ENCODE peak calls at places on chromosome 4, in seven cellular contexts. W, L, C, O, F, N and R are unnamed samples.

GRCh38 chr4:85603437-85604336 is 128.7 kb downstream of the ARHGAP24 start:
- DNase-seq in W (no peak), L (no peak), C (no peak), O (no peak), F (peak), N (no peak), R (no peak)

GRCh38 chr4:102541708-102542107 is 40.5 kb downstream of the NFKB1 start:
- DNase-seq in W (no peak), L (no peak), C (no peak), O (no peak), F (no peak), N (no peak), R (peak)

GRCh38 chr4:145546556-145546955 is 64.9 kb downstream of the SMAD1 start:
- DNase-seq in W (no peak), L (no peak), C (no peak), O (peak), F (no peak), N (no peak), R (no peak)

GRCh38 chr4:169899295-169899694 is 126.9 kb downstream of the MFAP3L start:
- DNase-seq in W (no peak), L (no peak), C (no peak), O (peak), F (no peak), N (no peak), R (no peak)

GRCh38 chr4:124936427-124936826 is 223.9 kb upstream of the ANKRD50 start:
- DNase-seq in W (no peak), L (no peak), C (no peak), O (no peak), F (no peak), N (no peak), R (no peak)

GRCh38 chr4:44016582-44017421 is 431.8 kb downstream of the KCTD8 start:
- DNase-seq in W (no peak), L (no peak), C (no peak), O (no peak), F (no peak), N (peak), R (no peak)

GRCh38 chr4:186920486-186920885 is 196.8 kb upstream of the FAT1 start:
- DNase-seq in W (no peak), L (no peak), C (no peak), O (peak), F (no peak), N (no peak), R (no peak)

GRCh38 chr4:86319390-86319789 is 40.5 kb downstream of the MAPK10 start:
- DNase-seq in W (no peak), L (no peak), C (no peak), O (peak), F (no peak), N (no peak), R (no peak)

GRCh38 chr4:83846193-83846830 is 310.4 kb downstream of the GPAT3 start:
- DNase-seq in W (no peak), L (no peak), C (no peak), O (no peak), F (no peak), N (no peak), R (no peak)
- TF ChIP-seq CTCF in W (no peak), L (no peak), C (no peak), O (no peak), F (no peak), N (no peak), R (no peak)

GRCh38 chr4:107824367-107825071 is at the start of gene SGMS2:
- DNase-seq in W (peak), L (peak), C (peak), O (peak), F (peak), N (peak), R (peak)
- TF ChIP-seq CTCF in W (no peak), L (no peak), C (no peak), O (no peak), F (no peak), N (no peak), R (no peak)

GRCh38 chr4:153127773-153128494 is 76.3 kb upstream of the TRIM2 start:
- DNase-seq in W (peak), L (peak), C (peak), O (peak), F (no peak), N (peak), R (peak)
- TF ChIP-seq CTCF in W (peak), L (peak), C (peak), O (peak), F (peak), N (peak), R (peak)

GRCh38 chr4:8910100-8910821 is 38.6 kb upstream of the HMX1 start:
- DNase-seq in W (no peak), L (no peak), C (no peak), O (no peak), F (no peak), N (peak), R (no peak)

GRCh38 chr4:8910822-8911310 is 39.2 kb upstream of the HMX1 start:
- DNase-seq in W (no peak), L (no peak), C (no peak), O (no peak), F (no peak), N (no peak), R (no peak)

GRCh38 chr4:8908206-8908893 is 36.7 kb upstream of the HMX1 start:
- DNase-seq in W (no peak), L (no peak), C (no peak), O (no peak), F (no peak), N (peak), R (no peak)

GRCh38 chr4:8907596-8908205 is 36.1 kb upstream of the HMX1 start:
- DNase-seq in W (no peak), L (no peak), C (no peak), O (no peak), F (no peak), N (peak), R (no peak)

DNA sequence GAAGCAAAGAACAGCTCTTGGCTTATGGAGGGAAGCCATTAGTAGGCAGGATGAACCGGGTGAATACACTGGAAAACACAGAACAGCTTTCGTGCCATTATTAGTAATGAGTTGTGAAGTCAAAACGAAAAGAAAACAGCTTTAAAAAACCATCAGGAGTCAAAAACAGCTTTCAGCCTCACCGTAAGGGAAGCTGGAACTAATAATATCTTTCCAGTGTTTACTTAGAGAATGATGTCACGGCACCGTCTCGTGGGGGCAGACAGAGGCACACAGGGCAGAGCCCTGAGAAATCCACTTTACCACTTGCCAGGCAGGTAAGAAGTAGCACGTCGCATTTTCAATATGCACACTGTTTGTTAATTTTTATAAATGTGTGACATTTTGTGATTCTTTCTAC is 37.9 kb upstream of the HMX1 start:
- DNase-seq in W (no peak), L (no peak), C (no peak), O (no peak), F (no peak), N (no peak), R (no peak)
- TF ChIP-seq CTCF in W (no peak), L (no peak), C (no peak), O (no peak), F (no peak), N (no peak), R (no peak)

DNA sequence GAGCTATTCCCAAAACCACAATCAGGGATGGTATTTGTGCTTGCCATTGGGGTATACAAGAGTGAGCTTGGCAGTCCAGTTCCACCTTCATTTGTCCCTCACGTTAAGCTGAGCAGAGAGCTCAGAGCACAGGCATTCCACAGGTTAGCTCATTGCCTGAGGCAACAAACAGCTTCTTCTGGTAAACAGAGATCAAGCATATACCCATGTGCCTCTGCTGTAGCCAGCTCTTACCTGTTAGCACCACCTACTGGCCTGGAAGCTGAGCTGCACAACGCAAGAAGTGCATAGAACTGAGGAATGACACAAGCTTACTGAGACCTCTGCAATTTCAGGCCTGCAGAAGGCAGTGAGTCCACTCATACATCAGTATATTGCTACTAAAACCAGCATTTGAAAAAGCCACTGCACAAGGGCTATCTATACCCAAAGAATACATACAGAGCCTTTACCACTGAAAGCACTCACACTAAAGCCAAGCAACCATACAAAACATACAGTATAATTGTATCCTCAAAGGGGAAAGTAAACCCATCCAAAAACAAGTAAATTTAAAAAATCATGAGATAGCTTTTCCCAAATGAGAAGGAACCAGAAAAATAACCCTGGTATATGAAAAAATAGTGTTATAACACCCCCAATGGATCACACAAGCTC is 258.3 kb upstream of the GABRA2 start:
- DNase-seq in W (peak), L (peak), C (no peak), O (peak), F (no peak), N (no peak), R (peak)
- TF ChIP-seq CTCF in W (peak), L (peak), C (no peak), O (peak), F (no peak), N (no peak), R (peak)

GRCh38 chr4:189062047-189062820 is 878.4 kb upstream of the FRG1 start:
- DNase-seq in W (no peak), L (no peak), C (no peak), O (no peak), F (no peak), N (no peak), R (no peak)
- TF ChIP-seq CTCF in W (no peak), L (no peak), C (no peak), O (no peak), F (no peak), N (no peak), R (no peak)